ENCODE peak calls at places on chromosomes 12 and 14, in six cellular contexts. One of them, this sample, is unnamed.

GRCh38 chr12:28987538-28988383 is 161.3 kb upstream of the FAR2 start:
- DNase-seq in fibroblast of pulmonary artery: peak; percentile 31
- DNase-seq in GM12865: no peak
- DNase-seq in Calu3: no peak
- DNase-seq in choroid plexus epithelial cell: peak; percentile 13
- DNase-seq in Peyer's patch: no peak
- DNase-seq in this sample: no peak

GRCh38 chr14:102474934-102475333 is 34.6 kb downstream of the ANKRD9 start:
- DNase-seq in fibroblast of pulmonary artery: peak; percentile 39
- DNase-seq in GM12865: no peak
- DNase-seq in Calu3: no peak
- DNase-seq in choroid plexus epithelial cell: no peak
- DNase-seq in Peyer's patch: peak; percentile 20
- DNase-seq in this sample: no peak

GRCh38 chr12:113198286-113198685 is 12.8 kb downstream of the RITA1 start:
- DNase-seq in fibroblast of pulmonary artery: no peak
- DNase-seq in GM12865: no peak
- DNase-seq in Calu3: no peak
- DNase-seq in choroid plexus epithelial cell: no peak
- DNase-seq in Peyer's patch: no peak
- DNase-seq in this sample: no peak

GRCh38 chr12:68042212-68042699 is 53.0 kb downstream of the IFNG-AS1 start:
- DNase-seq in fibroblast of pulmonary artery: peak; percentile 3
- DNase-seq in GM12865: peak; percentile 81
- DNase-seq in Calu3: no peak
- DNase-seq in choroid plexus epithelial cell: peak; percentile 13
- DNase-seq in Peyer's patch: peak; percentile 41
- DNase-seq in this sample: peak; percentile 37

GRCh38 chr12:101074940-101075680 is 134.9 kb downstream of the SLC5A8 start:
- DNase-seq in fibroblast of pulmonary artery: no peak
- DNase-seq in GM12865: peak; percentile 4
- DNase-seq in Calu3: no peak
- DNase-seq in choroid plexus epithelial cell: no peak
- DNase-seq in Peyer's patch: no peak
- DNase-seq in this sample: no peak

GRCh38 chr12:5258498-5258897 is 173.4 kb upstream of the NTF3 start:
- DNase-seq in fibroblast of pulmonary artery: no peak
- DNase-seq in GM12865: no peak
- DNase-seq in Calu3: no peak
- DNase-seq in choroid plexus epithelial cell: no peak
- DNase-seq in Peyer's patch: no peak
- DNase-seq in this sample: no peak

GRCh38 chr14:51093371-51094281 is 1.3 kb downstream of the TRIM9 start:
- DNase-seq in fibroblast of pulmonary artery: no peak
- DNase-seq in GM12865: peak; percentile 55
- DNase-seq in Calu3: no peak
- DNase-seq in choroid plexus epithelial cell: peak; percentile 31
- DNase-seq in Peyer's patch: no peak
- DNase-seq in this sample: peak; percentile 54

GRCh38 chr12:114762490-114763110 is 78.6 kb upstream of the TBX3 start:
- DNase-seq in fibroblast of pulmonary artery: peak; percentile 68
- DNase-seq in GM12865: no peak
- DNase-seq in Calu3: no peak
- DNase-seq in choroid plexus epithelial cell: peak; percentile 78
- DNase-seq in Peyer's patch: no peak
- DNase-seq in this sample: no peak

GRCh38 chr12:83997425-83997824 is 915.2 kb downstream of the SLC6A15 start:
- DNase-seq in fibroblast of pulmonary artery: no peak
- DNase-seq in GM12865: no peak
- DNase-seq in Calu3: no peak
- DNase-seq in choroid plexus epithelial cell: peak; percentile 36
- DNase-seq in Peyer's patch: no peak
- DNase-seq in this sample: no peak

GRCh38 chr12:25811656-25812126 is 146.8 kb upstream of the RASSF8 start:
- DNase-seq in fibroblast of pulmonary artery: peak; percentile 30
- DNase-seq in GM12865: peak; percentile 66
- DNase-seq in Calu3: no peak
- DNase-seq in choroid plexus epithelial cell: peak; percentile 64
- DNase-seq in Peyer's patch: no peak
- DNase-seq in this sample: peak; percentile 18

GRCh38 chr14:29926228-29926627 is 1.4 kb downstream of the PRKD1 start:
- DNase-seq in fibroblast of pulmonary artery: no peak
- DNase-seq in GM12865: no peak
- DNase-seq in Calu3: no peak
- DNase-seq in choroid plexus epithelial cell: no peak
- DNase-seq in Peyer's patch: no peak
- DNase-seq in this sample: no peak

GRCh38 chr12:85155791-85156190 is 119.6 kb downstream of the LRRIQ1 start:
- DNase-seq in fibroblast of pulmonary artery: peak; percentile 42
- DNase-seq in GM12865: no peak
- DNase-seq in Calu3: peak; percentile 5
- DNase-seq in choroid plexus epithelial cell: peak; percentile 73
- DNase-seq in Peyer's patch: no peak
- DNase-seq in this sample: no peak

GRCh38 chr12:32983968-32984367 is 87.4 kb upstream of the PKP2 start:
- DNase-seq in fibroblast of pulmonary artery: no peak
- DNase-seq in GM12865: no peak
- DNase-seq in Calu3: no peak
- DNase-seq in choroid plexus epithelial cell: no peak
- DNase-seq in Peyer's patch: no peak
- DNase-seq in this sample: no peak

GRCh38 chr14:73886449-73887115 is at the start of gene ZNF410:
- DNase-seq in fibroblast of pulmonary artery: peak; percentile 98
- DNase-seq in GM12865: peak; percentile 97
- DNase-seq in Calu3: peak; percentile 90
- DNase-seq in choroid plexus epithelial cell: peak; percentile 97
- DNase-seq in Peyer's patch: peak; percentile 86
- DNase-seq in this sample: peak; percentile 95

GRCh38 chr12:52207895-52208294 is 16.1 kb upstream of the KRT80 start:
- DNase-seq in fibroblast of pulmonary artery: peak; percentile 75
- DNase-seq in GM12865: no peak
- DNase-seq in Calu3: peak; percentile 32
- DNase-seq in choroid plexus epithelial cell: peak; percentile 73
- DNase-seq in Peyer's patch: no peak
- DNase-seq in this sample: no peak

GRCh38 chr12:115687094-115687493 is 590.4 kb downstream of the MED13L start:
- DNase-seq in fibroblast of pulmonary artery: no peak
- DNase-seq in GM12865: no peak
- DNase-seq in Calu3: no peak
- DNase-seq in choroid plexus epithelial cell: no peak
- DNase-seq in Peyer's patch: no peak
- DNase-seq in this sample: no peak

GRCh38 chr14:72738181-72738611 is 155.7 kb downstream of the DPF3 start:
- DNase-seq in fibroblast of pulmonary artery: no peak
- DNase-seq in GM12865: no peak
- DNase-seq in Calu3: no peak
- DNase-seq in choroid plexus epithelial cell: no peak
- DNase-seq in Peyer's patch: no peak
- DNase-seq in this sample: no peak

GRCh38 chr12:120903382-120903817 is 758 bp downstream of the SPPL3 start:
- DNase-seq in fibroblast of pulmonary artery: peak; percentile 15
- DNase-seq in GM12865: peak; percentile 81
- DNase-seq in Calu3: peak; percentile 69
- DNase-seq in choroid plexus epithelial cell: peak; percentile 16
- DNase-seq in Peyer's patch: peak; percentile 79
- DNase-seq in this sample: peak; percentile 80

GRCh38 chr12:56486694-56487093 is 1.3 kb downstream of the GLS2 start:
- DNase-seq in fibroblast of pulmonary artery: no peak
- DNase-seq in GM12865: no peak
- DNase-seq in Calu3: no peak
- DNase-seq in choroid plexus epithelial cell: no peak
- DNase-seq in Peyer's patch: no peak
- DNase-seq in this sample: no peak

GRCh38 chr12:27343255-27344000 is 10.8 kb downstream of the BMAL2 start:
- DNase-seq in fibroblast of pulmonary artery: peak; percentile 89
- DNase-seq in GM12865: no peak
- DNase-seq in Calu3: peak; percentile 32
- DNase-seq in choroid plexus epithelial cell: peak; percentile 84
- DNase-seq in Peyer's patch: no peak
- DNase-seq in this sample: no peak

GRCh38 chr12:108562348-108563134 is at the start of gene ISCU:
- DNase-seq in fibroblast of pulmonary artery: peak; percentile 98
- DNase-seq in GM12865: peak; percentile 99
- DNase-seq in Calu3: peak; percentile 99
- DNase-seq in choroid plexus epithelial cell: peak; percentile 98
- DNase-seq in Peyer's patch: peak; percentile 96
- DNase-seq in this sample: peak; percentile 98
- TF ChIP-seq CTCF in fibroblast of pulmonary artery: no peak
- TF ChIP-seq CTCF in GM12865: no peak
- TF ChIP-seq CTCF in Calu3: no peak
- TF ChIP-seq CTCF in choroid plexus epithelial cell: no peak
- TF ChIP-seq CTCF in Peyer's patch: no peak
- TF ChIP-seq CTCF in this sample: no peak

DNA sequence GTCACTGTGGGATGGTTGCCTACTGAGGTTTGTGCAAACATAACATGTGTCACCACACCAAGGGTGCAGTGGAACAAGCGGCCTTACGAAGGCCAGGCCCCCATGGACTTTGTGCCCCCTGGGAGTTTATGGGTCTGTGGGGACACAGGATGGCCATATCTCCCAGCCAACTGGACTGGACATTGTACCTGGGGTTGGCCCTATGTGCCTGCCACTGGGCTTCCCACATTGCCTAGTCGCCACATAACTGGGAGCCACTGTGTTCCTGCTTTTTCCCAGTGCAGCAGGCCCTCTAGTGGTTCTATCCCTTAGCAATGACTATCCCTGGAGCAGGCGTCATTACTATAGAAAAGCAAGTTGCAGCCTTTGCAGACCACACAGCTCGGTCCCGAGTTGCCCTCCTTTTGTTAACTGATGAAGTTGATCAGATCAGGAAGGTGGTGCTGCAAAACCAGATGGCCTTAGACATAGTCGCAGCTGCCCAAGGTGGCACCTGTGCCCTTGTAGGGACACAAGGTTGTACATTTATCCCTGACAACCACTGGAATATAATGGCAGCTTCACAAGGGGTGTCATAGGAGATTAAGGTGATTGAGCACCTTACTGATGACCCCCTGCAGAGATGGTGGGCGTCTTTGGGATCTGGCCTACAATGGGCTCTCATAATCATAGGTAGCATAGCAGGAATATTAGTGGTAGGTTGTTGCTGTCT is 15.2 kb upstream of the RNASE12 start:
- DNase-seq in fibroblast of pulmonary artery: peak; percentile 70
- DNase-seq in GM12865: no peak
- DNase-seq in Calu3: peak; percentile 46
- DNase-seq in choroid plexus epithelial cell: peak; percentile 62
- DNase-seq in Peyer's patch: no peak
- DNase-seq in this sample: no peak
- TF ChIP-seq CTCF in fibroblast of pulmonary artery: peak; percentile 91
- TF ChIP-seq CTCF in GM12865: peak; percentile 44
- TF ChIP-seq CTCF in Calu3: no peak
- TF ChIP-seq CTCF in choroid plexus epithelial cell: peak; percentile 77
- TF ChIP-seq CTCF in Peyer's patch: peak; percentile 85
- TF ChIP-seq CTCF in this sample: peak; percentile 44

GRCh38 chr12:64797156-64797555 is 27.3 kb upstream of the TBC1D30 start:
- DNase-seq in fibroblast of pulmonary artery: no peak
- DNase-seq in GM12865: no peak
- DNase-seq in Calu3: no peak
- DNase-seq in choroid plexus epithelial cell: no peak
- DNase-seq in Peyer's patch: no peak
- DNase-seq in this sample: no peak

GRCh38 chr12:64806173-64806572 is 18.3 kb upstream of the TBC1D30 start:
- DNase-seq in fibroblast of pulmonary artery: no peak
- DNase-seq in GM12865: no peak
- DNase-seq in Calu3: no peak
- DNase-seq in choroid plexus epithelial cell: no peak
- DNase-seq in Peyer's patch: no peak
- DNase-seq in this sample: no peak

GRCh38 chr12:64798165-64798564 is 26.3 kb upstream of the TBC1D30 start:
- DNase-seq in fibroblast of pulmonary artery: no peak
- DNase-seq in GM12865: no peak
- DNase-seq in Calu3: no peak
- DNase-seq in choroid plexus epithelial cell: no peak
- DNase-seq in Peyer's patch: no peak
- DNase-seq in this sample: no peak

GRCh38 chr12:64800640-64801039 is 23.8 kb upstream of the TBC1D30 start:
- DNase-seq in fibroblast of pulmonary artery: no peak
- DNase-seq in GM12865: peak; percentile 62
- DNase-seq in Calu3: no peak
- DNase-seq in choroid plexus epithelial cell: no peak
- DNase-seq in Peyer's patch: no peak
- DNase-seq in this sample: no peak

DNA sequence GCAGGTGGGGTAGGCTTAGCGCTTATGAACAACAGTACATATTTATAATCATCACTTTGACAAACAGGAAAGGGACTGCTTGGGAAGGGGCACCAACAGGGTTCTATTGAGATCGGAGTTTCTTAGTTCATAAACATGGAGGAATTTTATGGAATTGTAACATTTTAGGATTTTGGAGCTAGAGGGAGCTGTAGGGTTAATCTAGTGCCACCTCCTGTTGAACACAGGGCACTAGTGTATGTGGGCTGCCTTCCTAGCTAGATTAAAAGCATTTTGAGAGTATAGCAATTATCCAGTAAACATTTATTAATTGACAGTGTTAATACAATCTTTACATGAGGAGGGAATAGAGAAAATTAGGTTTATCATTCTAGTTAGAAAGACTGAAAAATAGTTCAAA is 23.1 kb upstream of the TBC1D30 start:
- DNase-seq in fibroblast of pulmonary artery: no peak
- DNase-seq in GM12865: no peak
- DNase-seq in Calu3: no peak
- DNase-seq in choroid plexus epithelial cell: no peak
- DNase-seq in Peyer's patch: no peak
- DNase-seq in this sample: no peak
- TF ChIP-seq CTCF in fibroblast of pulmonary artery: peak; percentile 37
- TF ChIP-seq CTCF in GM12865: peak; percentile 0
- TF ChIP-seq CTCF in Calu3: peak; percentile 27
- TF ChIP-seq CTCF in choroid plexus epithelial cell: peak; percentile 24
- TF ChIP-seq CTCF in Peyer's patch: no peak
- TF ChIP-seq CTCF in this sample: peak; percentile 24

DNA sequence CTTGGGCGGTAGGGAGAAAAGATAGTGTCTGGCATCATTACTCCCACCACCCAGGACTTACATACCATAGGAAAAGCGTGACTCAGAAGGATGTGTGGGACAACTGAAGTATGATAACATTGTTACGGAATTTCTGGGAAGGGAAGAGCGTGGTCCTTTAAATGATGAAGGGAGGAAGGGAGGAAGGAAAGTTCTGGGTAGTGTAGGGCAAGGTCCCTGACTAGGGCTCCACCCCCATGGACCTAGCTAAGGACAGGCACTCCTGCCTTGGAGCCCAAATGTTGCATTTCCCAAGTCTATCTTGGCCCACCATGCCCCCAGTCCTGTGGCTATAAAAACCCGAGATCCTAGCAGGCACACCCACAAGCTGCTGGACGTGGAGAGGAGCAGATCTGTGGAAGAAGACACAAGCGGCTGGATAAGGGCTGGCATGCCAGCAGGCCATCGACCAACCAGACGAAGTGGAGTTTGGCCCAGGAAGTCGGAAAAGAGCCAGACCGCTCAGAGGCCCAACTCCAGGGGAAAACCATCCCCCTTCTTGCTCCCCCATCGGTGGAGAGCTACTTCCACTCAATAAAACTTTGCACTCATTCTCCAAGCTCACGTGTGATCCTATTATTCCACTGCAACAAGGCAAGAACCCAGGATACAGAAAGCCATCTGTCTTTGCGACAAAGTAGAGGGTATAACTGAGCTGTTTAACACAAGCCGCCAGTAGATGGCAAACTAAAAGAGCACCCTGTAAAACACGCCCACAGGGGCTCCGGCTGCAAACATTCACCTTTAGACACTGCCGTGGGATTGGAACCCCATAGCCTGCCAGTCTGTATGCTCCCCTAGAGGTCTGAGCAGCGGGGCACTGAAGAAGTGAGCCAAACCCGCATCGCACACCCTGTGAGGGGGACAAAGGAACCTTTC is 23.0 kb upstream of the RAB21 start:
- DNase-seq in fibroblast of pulmonary artery: peak; percentile 84
- DNase-seq in GM12865: peak; percentile 22
- DNase-seq in Calu3: peak; percentile 46
- DNase-seq in choroid plexus epithelial cell: no peak
- DNase-seq in Peyer's patch: no peak
- DNase-seq in this sample: no peak
- TF ChIP-seq CTCF in fibroblast of pulmonary artery: no peak
- TF ChIP-seq CTCF in GM12865: no peak
- TF ChIP-seq CTCF in Calu3: no peak
- TF ChIP-seq CTCF in choroid plexus epithelial cell: peak; percentile 15
- TF ChIP-seq CTCF in Peyer's patch: peak; percentile 34
- TF ChIP-seq CTCF in this sample: no peak

This sample was measured in GM10248.